ENCODE peak calls at places on chromosomes 11 and 22, in four cellular contexts. Z is H1, J is GM12878, P is HepG2. M is an unnamed sample. For H3K27me3, the result is how much of the 10 kb centered on the place peaks cover.

GRCh38 chr11:3050386-3051325 is 6.6 kb downstream of the CARS1 start:
- DNase-seq in J (no peak), P (no peak), Z (no peak), M (no peak)

GRCh38 chr22:17972385-17973181 is 51.8 kb downstream of the MICAL3 start:
- DNase-seq in Z (no peak), P (peak), J (no peak), M (no peak)

GRCh38 chr11:82494988-82495432 is 238.7 kb downstream of the FAM181B start:
- DNase-seq in P (peak), J (no peak), Z (peak), M (peak)

GRCh38 chr11:95192717-95193116 is 38.3 kb downstream of the SESN3 start:
- DNase-seq in P (no peak), J (no peak), Z (no peak), M (no peak)

GRCh38 chr11:57530215-57530595 is 349 bp downstream of the TIMM10 start:
- DNase-seq in P (no peak), J (no peak), Z (no peak), M (no peak)

GRCh38 chr11:6612816-6613136 is 760 bp upstream of the TAF10 start:
- DNase-seq in J (no peak), Z (peak), P (peak), M (no peak)

GRCh38 chr11:67408437-67409200 is 4.7 kb downstream of the TBC1D10C start:
- DNase-seq in Z (no peak), P (no peak), J (no peak), M (no peak)

GRCh38 chr11:125494987-125495725 is 909 bp downstream of the FEZ1 start:
- DNase-seq in P (no peak), Z (peak), J (no peak), M (no peak)

GRCh38 chr22:23077627-23078461 is 7.5 kb downstream of the GNAZ start:
- DNase-seq in P (peak), J (no peak), Z (no peak), M (no peak)

GRCh38 chr22:38087855-38088254 is 3.9 kb upstream of the SLC16A8 start:
- DNase-seq in J (no peak), P (no peak), Z (no peak), M (no peak)

GRCh38 chr11:78290293-78291176 is 101.8 kb downstream of the USP35 start:
- DNase-seq in J (no peak), P (peak), Z (no peak), M (no peak)

GRCh38 chr11:126879516-126879915 is 121.1 kb downstream of the KIRREL3 start:
- DNase-seq in P (no peak), J (no peak), Z (no peak), M (no peak)

GRCh38 chr11:71396548-71397123 is 51.6 kb downstream of the DHCR7 start:
- DNase-seq in J (no peak), P (no peak), Z (no peak), M (no peak)

GRCh38 chr11:34528072-34528471 is 14.5 kb upstream of the ELF5 start:
- DNase-seq in Z (no peak), J (no peak), P (no peak), M (no peak)

GRCh38 chr11:4480577-4481539 is 1.6 kb upstream of the OR52K1 start:
- DNase-seq in Z (no peak), J (no peak), P (no peak), M (no peak)

GRCh38 chr11:73929388-73929787 is 21.4 kb upstream of the DNAJB13 start:
- DNase-seq in P (no peak), J (no peak), Z (no peak), M (no peak)

DNA sequence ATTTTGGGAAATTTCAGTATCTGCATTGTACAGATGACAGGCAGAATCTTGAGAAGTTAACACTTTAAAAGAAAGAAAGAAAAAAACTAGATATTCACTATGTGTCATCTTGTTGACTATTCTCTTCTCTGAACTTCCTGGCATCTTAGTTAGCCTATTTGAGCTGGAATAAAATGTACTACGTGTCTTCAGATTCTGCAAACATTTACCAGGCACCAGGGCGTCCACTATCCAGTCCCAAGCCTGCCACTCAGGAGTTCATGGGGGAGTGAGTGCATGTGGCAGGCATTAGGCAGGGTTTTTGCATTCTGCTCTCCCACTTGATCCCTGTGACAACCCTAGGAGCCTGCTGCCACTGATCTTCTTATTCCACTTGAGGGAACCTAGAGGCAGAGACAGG is 25.0 kb downstream of the TIMP3 start:
- DNase-seq in P (no peak), Z (no peak), J (no peak), M (no peak)
- TF ChIP-seq YY1 in P (no peak), Z (no peak), J (no peak), M (no peak)

GRCh38 chr11:69018924-69019323 is 5.9 kb upstream of the MRGPRF start:
- DNase-seq in P (no peak), Z (no peak), J (no peak), M (no peak)
- TF ChIP-seq SUZ12 in P (no peak), Z (no peak), J (no peak), M (no peak)

DNA sequence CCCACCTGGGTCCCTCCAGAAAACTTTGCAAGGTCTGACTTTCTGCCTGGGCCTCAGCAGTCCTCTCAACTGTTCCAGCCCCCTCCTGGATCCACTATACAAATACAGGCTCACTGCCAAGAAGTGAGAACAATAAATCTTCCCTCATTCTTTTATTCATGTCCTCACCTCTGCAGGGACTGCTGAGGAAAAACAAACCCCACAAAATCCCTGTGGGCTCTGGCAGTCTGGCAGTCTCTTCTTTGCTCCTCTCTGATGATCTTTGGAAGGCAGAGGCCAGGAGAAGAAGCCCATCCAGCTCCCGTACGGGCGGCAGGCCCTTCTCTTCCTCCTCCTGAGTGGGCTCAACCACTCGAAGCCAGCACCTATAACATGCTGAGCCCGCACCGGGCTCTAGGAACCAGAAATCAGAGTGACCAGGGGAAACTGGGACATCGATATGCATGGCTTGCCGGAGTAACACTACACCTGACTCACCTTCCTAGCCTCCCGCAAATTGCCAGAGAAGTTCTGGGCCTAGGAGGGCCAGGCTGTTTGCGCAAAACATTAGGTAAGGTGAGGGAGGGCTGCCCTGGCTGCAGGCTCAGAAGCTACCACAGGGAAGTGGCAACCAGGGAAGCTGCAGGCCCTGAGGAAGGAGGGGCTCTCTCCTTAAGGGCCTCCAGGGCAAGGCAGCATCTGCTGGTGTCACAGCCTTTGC is 24.2 kb downstream of the TMPRSS5 start:
- DNase-seq in Z (peak), P (no peak), J (no peak), M (no peak)
- H3K27me3 ChIP-seq in Z (under half), P (under half), J (under half), M (under half)

GRCh38 chr22:24134090-24134846 is 47.0 kb upstream of the SUSD2 start:
- DNase-seq in Z (no peak), P (no peak), J (no peak), M (no peak)
- TF ChIP-seq YY1 in Z (no peak), P (no peak), J (no peak), M (no peak)

GRCh38 chr11:10762913-10763421 is 11.9 kb downstream of the CTR9 start:
- DNase-seq in Z (no peak), J (no peak), P (no peak), M (no peak)

GRCh38 chr11:10763766-10764165 is 12.7 kb downstream of the CTR9 start:
- DNase-seq in Z (no peak), J (no peak), P (no peak), M (no peak)

GRCh38 chr11:10764412-10764811 is 13.4 kb downstream of the CTR9 start:
- DNase-seq in P (no peak), Z (no peak), J (no peak), M (no peak)

GRCh38 chr11:10761085-10761698 is 10.1 kb downstream of the CTR9 start:
- DNase-seq in Z (no peak), P (peak), J (no peak), M (no peak)

GRCh38 chr11:10762185-10762584 is 11.1 kb downstream of the CTR9 start:
- DNase-seq in J (peak), P (no peak), Z (no peak), M (no peak)
- TF ChIP-seq SUZ12 in J (no peak), P (no peak), Z (no peak), M (no peak)

DNA sequence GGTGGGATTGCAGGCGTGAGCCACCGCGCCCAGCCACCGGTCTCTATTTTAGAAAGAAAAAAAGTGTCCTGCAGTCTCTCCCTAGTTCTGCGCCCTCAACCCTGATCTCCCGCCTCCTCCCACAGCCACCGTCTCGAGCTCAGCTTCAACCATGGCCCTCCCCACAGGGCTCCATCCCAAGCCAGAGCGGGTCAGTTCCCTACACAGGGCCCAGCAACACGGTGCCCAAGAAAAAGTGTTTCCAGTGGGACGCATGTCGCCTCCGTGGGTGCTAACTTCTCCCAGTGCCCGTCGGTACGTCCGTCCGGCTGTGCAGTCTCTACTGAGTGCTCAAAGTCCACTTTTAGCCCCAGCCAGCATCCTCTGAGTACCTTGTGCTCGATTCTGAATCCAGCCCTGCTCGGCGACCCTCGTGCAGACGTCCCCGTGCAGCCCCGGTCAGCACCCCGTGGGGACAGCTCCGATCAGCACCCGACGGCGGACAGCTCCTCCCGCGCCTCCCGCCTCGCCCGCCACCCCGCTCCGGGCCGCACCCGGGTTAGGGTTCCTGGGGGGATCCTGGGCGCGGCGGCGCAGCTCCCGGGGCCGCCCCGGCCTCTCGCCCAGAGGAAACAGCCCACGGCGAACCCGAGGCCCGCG is 658 bp upstream of the MAPK8IP2 start:
- DNase-seq in P (peak), J (no peak), Z (peak), M (no peak)
- H3K27me3 ChIP-seq in P (under half), J (under half), Z (half or more), M (under half)

DNA sequence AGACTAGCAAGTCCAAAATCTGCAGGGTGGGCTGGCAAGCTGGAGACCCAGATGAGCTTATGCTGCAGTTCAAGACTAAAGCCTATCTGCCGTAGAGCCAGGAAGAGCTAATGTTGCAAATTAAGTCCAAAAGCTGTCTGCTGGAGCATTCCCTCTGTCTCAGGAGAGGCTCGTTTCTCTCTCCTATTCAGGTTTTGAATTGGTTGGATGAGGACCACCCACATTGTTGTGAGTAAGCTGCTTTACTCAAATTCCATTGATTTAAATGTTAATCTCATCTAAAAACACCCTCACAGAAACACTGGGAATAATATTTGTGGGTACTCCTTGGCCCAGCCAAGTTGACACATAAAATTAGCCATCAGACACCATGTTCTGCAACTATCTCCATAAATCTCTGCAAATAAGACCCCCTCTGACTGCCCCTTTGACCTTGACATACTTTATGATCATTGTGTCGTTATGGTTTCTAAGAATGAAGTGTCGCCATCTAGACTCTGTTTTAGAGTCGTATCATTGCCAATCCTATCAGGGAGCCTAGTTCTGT is 16.8 kb upstream of the CUL5 start:
- DNase-seq in J (no peak), P (no peak), Z (no peak), M (peak)
- TF ChIP-seq YY1 in J (no peak), P (no peak), Z (no peak), M (no peak)

GRCh38 chr11:1323779-1324178 is 14.3 kb upstream of the TOLLIP start:
- DNase-seq in Z (no peak), P (no peak), J (no peak), M (no peak)

GRCh38 chr11:1330473-1330872 is 21.0 kb upstream of the TOLLIP start:
- DNase-seq in J (no peak), P (no peak), Z (no peak), M (no peak)

GRCh38 chr11:1327064-1327460 is 17.6 kb upstream of the TOLLIP start:
- DNase-seq in P (no peak), Z (no peak), J (no peak), M (no peak)

DNA sequence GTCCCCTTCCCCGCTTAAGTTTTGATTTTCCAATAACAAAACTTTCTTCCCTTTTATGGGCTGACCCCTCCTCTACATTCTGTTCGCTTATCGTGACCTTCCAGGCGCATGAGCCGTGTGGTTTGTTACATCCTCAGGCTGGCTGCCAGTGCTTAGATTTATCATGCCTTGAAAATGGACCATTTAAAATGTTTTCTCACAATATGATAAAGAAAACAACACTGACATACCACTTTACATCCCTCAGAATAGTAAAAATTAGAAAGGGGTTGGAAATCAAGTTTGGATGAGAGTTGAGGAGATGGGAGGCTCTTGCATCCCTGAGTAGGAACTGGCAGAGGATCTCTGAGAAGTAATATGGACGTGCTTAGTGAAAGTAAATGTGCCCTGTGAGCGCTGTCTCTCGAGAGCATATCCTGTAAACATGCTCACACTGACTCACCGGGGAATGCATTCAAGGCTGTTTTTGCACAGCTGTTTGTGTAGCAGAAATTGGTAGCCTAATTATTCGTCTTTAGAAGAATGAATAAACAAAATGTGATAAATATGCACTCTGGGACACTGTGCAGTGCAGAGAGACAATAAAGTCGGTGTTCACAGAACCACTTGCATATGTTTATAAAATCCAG is 17.1 kb upstream of the TOLLIP start:
- DNase-seq in J (no peak), Z (no peak), P (no peak), M (no peak)
- TF ChIP-seq SUZ12 in J (no peak), Z (no peak), P (no peak), M (no peak)

GRCh38 chr22:44384981-44385610 is 72.3 kb upstream of the SHISAL1 start:
- DNase-seq in P (no peak), Z (no peak), J (no peak), M (no peak)

GRCh38 chr22:44383071-44383575 is 70.4 kb upstream of the SHISAL1 start:
- DNase-seq in Z (no peak), P (no peak), J (no peak), M (no peak)

GRCh38 chr22:44384563-44384940 is 71.8 kb upstream of the SHISAL1 start:
- DNase-seq in J (no peak), Z (no peak), P (no peak), M (no peak)

GRCh38 chr22:44382461-44383038 is 69.8 kb upstream of the SHISAL1 start:
- DNase-seq in P (peak), J (no peak), Z (no peak), M (no peak)

DNA sequence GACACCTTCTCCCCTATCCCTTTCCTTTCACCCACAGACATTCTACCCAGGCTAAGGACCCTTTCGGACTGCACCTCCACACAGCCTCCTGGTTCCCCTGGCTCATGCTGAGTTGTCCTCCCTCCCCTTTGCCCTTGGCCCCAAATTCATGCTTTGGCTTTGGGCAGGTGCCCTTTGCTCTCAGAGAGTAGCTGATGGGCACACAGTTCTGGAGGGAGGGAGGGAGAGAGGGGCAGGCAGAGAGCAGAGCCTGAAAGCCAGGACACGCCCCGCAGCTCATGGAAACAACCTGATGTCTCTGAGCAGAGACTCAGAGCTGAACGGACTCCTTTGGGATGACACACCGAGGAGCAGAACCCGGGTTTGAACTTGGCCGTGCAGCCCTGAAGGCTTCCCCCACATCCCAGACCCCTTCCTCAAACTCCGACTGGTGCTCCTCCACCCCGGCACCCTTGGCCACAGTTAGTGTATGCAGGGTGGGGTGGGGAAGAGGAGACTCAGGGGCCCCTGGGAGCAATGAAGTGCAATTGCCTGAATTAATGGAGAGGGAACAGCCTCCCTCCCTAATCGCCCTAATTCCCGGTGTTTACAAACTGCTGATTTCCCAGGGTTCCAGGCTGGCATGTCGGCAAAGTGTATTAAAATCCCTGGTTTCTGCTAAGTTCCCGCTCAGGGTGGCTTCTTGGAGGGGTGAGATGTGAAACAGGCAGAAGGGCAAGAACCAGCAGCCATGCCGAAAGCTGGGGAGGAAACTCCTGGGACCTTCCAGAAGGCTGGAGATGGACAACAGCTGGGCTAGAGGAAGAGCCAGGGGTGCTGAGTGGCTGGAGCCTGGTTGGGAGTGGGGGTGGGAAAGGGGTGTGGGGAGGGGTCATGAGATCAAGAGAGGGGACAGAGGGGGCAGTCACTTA is 71.2 kb upstream of the SHISAL1 start:
- DNase-seq in P (no peak), J (no peak), Z (no peak), M (no peak)
- H3K27me3 ChIP-seq in P (under half), J (under half), Z (under half), M (under half)